ENCODE peak calls at places on chromosomes 13 and 19, in ten cellular contexts. F is SK-N-SH, V is A549, W is tibial nerve, Z is stomach, C is ovary, U is upper lobe of left lung, T is suprapubic skin, J is GM12878, Y is esophagus muscularis mucosa. Q is an unnamed sample.
A peak's percentile ranks its signal among the peaks of the same experiment; 100 is the strongest.

GRCh38 chr13:109567315-109567714 is 219.1 kb downstream of the IRS2 start:
- DNase-seq in U (no peak), Y (no peak), V (no peak), C (no peak), Z (no peak), J (no peak), W (no peak), T (no peak), F (no peak), Q (no peak)

GRCh38 chr13:21528616-21529015 is 69.5 kb upstream of the ZDHHC20 start:
- DNase-seq in U (no peak), J (no peak), T (no peak), C (no peak), F (no peak), Z (no peak), V (no peak), Y (no peak), W (no peak), Q (no peak)

GRCh38 chr19:16325671-16326400 is 1.2 kb downstream of the KLF2 start:
- DNase-seq in F (peak; percentile 52), J (no peak), W (no peak), C (peak; percentile 53), Z (no peak), V (no peak), T (peak; percentile 85), U (peak; percentile 92), Y (no peak), Q (peak; percentile 46)

GRCh38 chr13:50729177-50729576 is 114.3 kb downstream of the DLEU7 start:
- DNase-seq in U (no peak), C (no peak), F (no peak), Y (no peak), T (no peak), Z (no peak), J (no peak), V (no peak), W (no peak), Q (no peak)

GRCh38 chr19:56942749-56943148 is 102.2 kb upstream of the PEG3 start:
- DNase-seq in C (peak; percentile 74), Y (no peak), U (peak; percentile 87), J (no peak), F (peak; percentile 55), Z (peak; percentile 38), V (no peak), T (peak; percentile 85), W (no peak), Q (peak; percentile 8)

GRCh38 chr13:112198611-112199010 is 131.7 kb downstream of the SOX1 start:
- DNase-seq in F (no peak), C (no peak), T (no peak), Y (no peak), Z (no peak), U (peak; percentile 54), V (no peak), J (no peak), W (no peak), Q (no peak)

GRCh38 chr13:110438776-110439175 is 122.7 kb downstream of the RAB20 start:
- DNase-seq in F (no peak), Z (no peak), T (no peak), W (no peak), V (no peak), C (no peak), J (no peak), U (no peak), Y (no peak), Q (no peak)

GRCh38 chr13:46796129-46796514 is 839 bp downstream of the ESD start:
- DNase-seq in F (no peak), U (no peak), C (no peak), J (no peak), V (no peak), Y (no peak), T (no peak), Z (no peak), W (no peak), Q (no peak)

GRCh38 chr19:47156861-47157454 is 26.3 kb downstream of the SAE1 start:
- DNase-seq in T (no peak), F (no peak), W (no peak), J (peak; percentile 24), V (no peak), Y (no peak), Z (no peak), C (no peak), U (no peak), Q (no peak)

GRCh38 chr13:46983881-46984280 is 87.0 kb upstream of the HTR2A start:
- DNase-seq in F (no peak), C (no peak), T (no peak), U (no peak), V (no peak), Y (no peak), W (no peak), J (peak; percentile 82), Z (no peak), Q (no peak)

GRCh38 chr19:35731779-35732405 is 10.4 kb downstream of the IGFLR1 start:
- DNase-seq in J (no peak), U (no peak), C (no peak), V (no peak), W (no peak), Z (no peak), F (no peak), Y (no peak), T (no peak), Q (no peak)

GRCh38 chr19:18321729-18322091 is 1.2 kb downstream of the LSM4 start:
- DNase-seq in V (no peak), Y (no peak), W (no peak), Z (no peak), F (peak; percentile 33), U (no peak), C (no peak), T (no peak), J (no peak), Q (no peak)

GRCh38 chr13:43270043-43270830 is 246.9 kb downstream of the DNAJC15 start:
- DNase-seq in Y (peak; percentile 90), Z (no peak), J (no peak), C (no peak), T (no peak), F (no peak), U (no peak), W (no peak), V (no peak), Q (no peak)

GRCh38 chr19:15185188-15185587 is 15.6 kb downstream of the NOTCH3 start:
- DNase-seq in Y (no peak), F (no peak), J (no peak), C (no peak), Z (no peak), T (no peak), V (no peak), U (peak; percentile 70), W (no peak), Q (no peak)
- TF ChIP-seq EP300 in Y (no peak), F (no peak), J (no peak), C (no peak), Z (no peak), T (no peak), V (no peak), U (no peak), W (no peak), Q (no peak)

GRCh38 chr19:10808937-10809655 is 26.9 kb downstream of the TMED1 start:
- DNase-seq in C (no peak), J (no peak), Z (peak; percentile 36), W (no peak), Y (no peak), V (no peak), U (no peak), F (no peak), T (no peak), Q (no peak)

GRCh38 chr19:10811391-10812111 is 24.5 kb downstream of the TMED1 start:
- DNase-seq in T (no peak), C (no peak), Z (no peak), V (no peak), U (no peak), J (no peak), F (no peak), W (no peak), Y (no peak), Q (no peak)

GRCh38 chr19:10812902-10813404 is 23.1 kb downstream of the TMED1 start:
- DNase-seq in T (no peak), Z (peak; percentile 33), F (no peak), J (no peak), U (no peak), W (no peak), Y (no peak), C (no peak), V (peak; percentile 38), Q (peak; percentile 34)

GRCh38 chr19:10812196-10812595 is 23.8 kb downstream of the TMED1 start:
- DNase-seq in Y (no peak), U (no peak), T (no peak), F (no peak), C (no peak), V (no peak), W (no peak), Z (no peak), J (no peak), Q (no peak)

GRCh38 chr19:10809693-10810285 is 26.2 kb downstream of the TMED1 start:
- DNase-seq in V (no peak), U (no peak), T (no peak), Z (no peak), W (no peak), Y (no peak), C (no peak), F (no peak), J (no peak), Q (no peak)
- TF ChIP-seq EP300 in V (no peak), U (no peak), T (no peak), Z (no peak), W (no peak), Y (no peak), C (no peak), F (no peak), J (no peak), Q (no peak)

GRCh38 chr19:8251025-8251472 is 41.9 kb downstream of the CERS4 start:
- DNase-seq in T (peak; percentile 89), Y (peak; percentile 92), W (peak; percentile 63), Z (peak; percentile 91), F (no peak), J (no peak), C (peak; percentile 47), U (peak; percentile 92), V (no peak), Q (peak; percentile 44)
- TF ChIP-seq EP300 in T (no peak), Y (no peak), W (no peak), Z (no peak), F (no peak), J (no peak), C (no peak), U (no peak), V (no peak), Q (no peak)

GRCh38 chr13:93857126-93857525 is 622.4 kb downstream of the DCT start:
- DNase-seq in Z (no peak), U (no peak), V (no peak), J (no peak), Y (no peak), T (no peak), C (no peak), W (no peak), F (no peak), Q (no peak)

GRCh38 chr13:93859666-93860065 is 619.8 kb downstream of the DCT start:
- DNase-seq in J (no peak), W (no peak), T (no peak), U (no peak), C (no peak), Z (no peak), V (no peak), Y (no peak), F (no peak), Q (no peak)

GRCh38 chr13:93865235-93865634 is 614.2 kb downstream of the DCT start:
- DNase-seq in T (no peak), Z (no peak), U (no peak), V (no peak), C (no peak), W (no peak), F (no peak), J (no peak), Y (no peak), Q (no peak)

GRCh38 chr13:93861818-93862217 is 617.7 kb downstream of the DCT start:
- DNase-seq in T (no peak), W (no peak), Z (no peak), Y (no peak), V (no peak), J (no peak), U (no peak), F (no peak), C (no peak), Q (no peak)

GRCh38 chr13:93862259-93862658 is 617.2 kb downstream of the DCT start:
- DNase-seq in Y (no peak), C (no peak), V (no peak), T (no peak), U (no peak), W (no peak), F (no peak), J (no peak), Z (no peak), Q (no peak)
- TF ChIP-seq EP300 in Y (no peak), C (no peak), V (no peak), T (no peak), U (no peak), W (no peak), F (no peak), J (no peak), Z (no peak), Q (no peak)